ENCODE peak calls at places on chromosome 5, in seven cellular contexts. I is coronary artery; Z is CD8-positive, alpha-beta memory T cell; F is fibroblast of pulmonary artery; R is naive thymus-derived CD4-positive, alpha-beta T cell; H is hepatocyte; A is uterus. X is an unnamed sample.
A peak's percentile ranks its signal among the peaks of the same experiment; 100 is the strongest.

GRCh38 chr5:117201016-117201415 is 626.4 kb upstream of the SEMA6A start:
- DNase-seq in F (peak; percentile 20), A (no peak), R (no peak), H (peak; percentile 31), Z (no peak), I (no peak), X (no peak)

GRCh38 chr5:103375356-103375755 is 116.8 kb downstream of the MACIR start:
- DNase-seq in Z (no peak), F (peak; percentile 38), A (no peak), R (no peak), H (no peak), I (no peak), X (peak; percentile 92)

GRCh38 chr5:100803391-100803790 is 99.7 kb downstream of the ST8SIA4 start:
- DNase-seq in H (peak; percentile 11), A (no peak), R (no peak), F (peak; percentile 29), Z (no peak), I (no peak), X (peak; percentile 4)

GRCh38 chr5:128426090-128426534 is 111.9 kb downstream of the FBN2 start:
- DNase-seq in H (no peak), F (no peak), R (no peak), A (no peak), I (no peak), Z (no peak), X (peak; percentile 39)

GRCh38 chr5:125148706-125149105 is 402.3 kb upstream of the ZNF608 start:
- DNase-seq in I (no peak), F (peak; percentile 70), Z (no peak), A (no peak), R (no peak), H (no peak), X (no peak)

GRCh38 chr5:14178671-14179211 is 35.6 kb downstream of the TRIO start:
- DNase-seq in A (no peak), Z (no peak), F (peak; percentile 66), I (no peak), R (no peak), H (no peak), X (peak; percentile 92)

GRCh38 chr5:53481887-53482716 is 1.7 kb downstream of the FST start:
- DNase-seq in H (peak; percentile 84), I (peak; percentile 82), Z (no peak), R (peak; percentile 50), F (peak; percentile 85), A (peak; percentile 74), X (peak; percentile 34)

GRCh38 chr5:34609951-34610431 is 46.1 kb upstream of the RAI14 start:
- DNase-seq in F (no peak), Z (no peak), R (no peak), I (no peak), A (no peak), H (no peak), X (peak; percentile 41)

GRCh38 chr5:76471994-76472337 is 68.9 kb downstream of the IQGAP2 start:
- DNase-seq in A (no peak), I (no peak), F (no peak), Z (no peak), R (no peak), H (no peak), X (no peak)

GRCh38 chr5:72460413-72460812 is 46.8 kb downstream of the ZNF366 start:
- DNase-seq in Z (no peak), H (no peak), I (no peak), F (no peak), A (no peak), R (no peak), X (no peak)

GRCh38 chr5:96483878-96484277 is 50.8 kb upstream of the PCSK1 start:
- DNase-seq in F (peak; percentile 69), H (peak; percentile 69), I (no peak), A (no peak), Z (no peak), R (no peak), X (peak; percentile 39)

GRCh38 chr5:8908055-8908683 is 637.7 kb downstream of the SEMA5A start:
- DNase-seq in R (no peak), A (no peak), Z (no peak), H (peak; percentile 62), I (no peak), F (peak; percentile 45), X (no peak)

GRCh38 chr5:8949908-8950307 is 596.0 kb downstream of the SEMA5A start:
- DNase-seq in R (no peak), A (no peak), H (no peak), Z (no peak), I (no peak), F (no peak), X (no peak)

GRCh38 chr5:157820593-157821252 is 38.2 kb downstream of the CLINT1 start:
- DNase-seq in F (peak; percentile 75), I (no peak), H (peak; percentile 76), R (peak; percentile 33), Z (no peak), A (no peak), X (peak; percentile 31)

GRCh38 chr5:93510626-93511420 is 70.2 kb downstream of the NR2F1-AS1 start:
- DNase-seq in R (no peak), A (no peak), Z (no peak), F (peak; percentile 29), I (no peak), H (no peak), X (no peak)

GRCh38 chr5:178115136-178115834 is 2.0 kb downstream of the N4BP3 start:
- DNase-seq in H (no peak), R (no peak), I (no peak), F (no peak), A (no peak), Z (peak; percentile 41), X (no peak)
- H3K4me3 ChIP-seq in H (no peak overlapping the region), R (peak overlapping the region; percentile 50), I (no peak overlapping the region), F (no peak overlapping the region), A (no peak overlapping the region), Z (peak overlapping the region; percentile 64), X (no peak overlapping the region)

GRCh38 chr5:169636477-169637084 is 494 bp upstream of the DOCK2 start:
- DNase-seq in F (no peak), I (no peak), A (no peak), R (no peak), Z (no peak), H (no peak), X (no peak)
- H3K4me3 ChIP-seq in F (peak overlapping the region; percentile 29), I (peak overlapping the region; percentile 71), A (no peak overlapping the region), R (peak overlapping the region; percentile 97), Z (peak overlapping the region; percentile 96), H (no peak overlapping the region), X (peak overlapping the region; percentile 22)

DNA sequence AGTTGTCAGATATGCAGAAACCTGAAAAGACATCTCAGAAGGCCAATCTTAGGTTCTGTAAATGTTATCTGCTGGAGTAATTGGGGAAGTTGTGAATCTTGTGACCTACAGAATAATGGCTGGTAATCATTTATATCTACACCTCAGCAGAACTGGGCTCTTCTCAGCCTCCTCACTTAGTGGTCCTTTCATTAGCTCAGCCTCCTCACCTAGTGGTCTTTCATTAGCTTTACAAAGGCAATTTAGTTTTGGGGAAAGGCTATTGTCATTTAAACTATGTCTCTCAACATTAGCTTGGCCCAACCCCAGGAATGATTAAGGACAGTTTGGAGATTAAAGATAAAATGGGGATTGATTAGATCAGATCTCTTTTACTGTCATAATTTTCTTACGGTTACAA is 284.2 kb upstream of the SGCD start:
- DNase-seq in I (no peak), F (no peak), H (no peak), R (no peak), A (no peak), Z (no peak), X (no peak)
- H3K4me3 ChIP-seq in I (no peak overlapping the region), F (no peak overlapping the region), H (no peak overlapping the region), R (no peak overlapping the region), A (no peak overlapping the region), Z (no peak overlapping the region), X (no peak overlapping the region)

GRCh38 chr5:159097461-159098284 is 2.0 kb downstream of the EBF1 start:
- DNase-seq in H (no peak), F (peak; percentile 55), R (no peak), Z (no peak), I (no peak), A (peak; percentile 52), X (no peak)

GRCh38 chr5:159096555-159097460 is 2.9 kb downstream of the EBF1 start:
- DNase-seq in F (no peak), R (no peak), I (no peak), A (peak; percentile 22), H (no peak), Z (no peak), X (no peak)

GRCh38 chr5:159094745-159095144 is 5.0 kb downstream of the EBF1 start:
- DNase-seq in F (peak; percentile 94), Z (no peak), A (peak; percentile 72), R (peak; percentile 51), H (peak; percentile 66), I (peak; percentile 81), X (peak; percentile 69)

GRCh38 chr5:159095218-159095617 is 4.5 kb downstream of the EBF1 start:
- DNase-seq in H (no peak), R (no peak), A (peak; percentile 26), I (no peak), F (no peak), Z (no peak), X (no peak)

GRCh38 chr5:159095882-159096554 is 3.7 kb downstream of the EBF1 start:
- DNase-seq in R (no peak), F (no peak), I (no peak), H (no peak), A (no peak), Z (no peak), X (no peak)
- H3K4me3 ChIP-seq in R (no peak overlapping the region), F (no peak overlapping the region), I (peak overlapping the region; percentile 90), H (no peak overlapping the region), A (peak overlapping the region; percentile 84), Z (no peak overlapping the region), X (peak overlapping the region; percentile 63)

X was measured in astrocyte of the cerebellum.